ENCODE peak calls at places on chromosomes 7 and 10, in eight cellular contexts. T is cardiac muscle cell; W is psoas muscle; M is aorta; G is transverse colon; Z is CD4-positive, CD25-positive, alpha-beta regulatory T cell; V is SK-N-SH; J is brain microvascular endothelial cell. D is an unnamed sample.

GRCh38 chr7:111090834-111091233 is at the start of gene LRRN3:
- DNase-seq in T (peak), W (peak), M (peak), G (no peak), Z (no peak), V (peak), J (peak), D (peak)

GRCh38 chr10:72490951-72491350 is 134.9 kb downstream of the MICU1 start:
- DNase-seq in T (no peak), W (no peak), M (no peak), G (no peak), Z (no peak), V (no peak), J (peak), D (no peak)

GRCh38 chr7:84113286-84113685 is 81.3 kb downstream of the SEMA3A start:
- DNase-seq in T (no peak), W (no peak), M (no peak), G (no peak), Z (no peak), V (no peak), J (peak), D (no peak)

GRCh38 chr10:44476421-44476820 is 91.5 kb upstream of the CXCL12 start:
- DNase-seq in T (no peak), W (no peak), M (no peak), G (no peak), Z (no peak), V (no peak), J (no peak), D (no peak)

GRCh38 chr7:66157060-66157459 is 42.4 kb downstream of the CRCP start:
- DNase-seq in T (no peak), W (no peak), M (no peak), G (no peak), Z (no peak), V (peak), J (no peak), D (no peak)

GRCh38 chr10:9681655-9682054 is 1336.0 kb upstream of the CELF2 start:
- DNase-seq in T (no peak), W (no peak), M (no peak), G (no peak), Z (no peak), V (no peak), J (no peak), D (no peak)

GRCh38 chr7:27175626-27176342 is 1.7 kb upstream of the HOXA10 start:
- DNase-seq in T (no peak), W (no peak), M (peak), G (peak), Z (no peak), V (peak), J (no peak), D (no peak)

GRCh38 chr10:19245889-19246841 is 197.6 kb downstream of the MALRD1 start:
- DNase-seq in T (peak), W (no peak), M (no peak), G (no peak), Z (no peak), V (peak), J (no peak), D (no peak)

GRCh38 chr10:34539533-34540315 is 275.4 kb downstream of the PARD3 start:
- DNase-seq in T (no peak), W (no peak), M (no peak), G (peak), Z (no peak), V (no peak), J (peak), D (peak)

GRCh38 chr7:158919686-158920085 is 63.3 kb downstream of the DYNC2I1 start:
- DNase-seq in T (no peak), W (no peak), M (no peak), G (no peak), Z (no peak), V (no peak), J (no peak), D (no peak)

GRCh38 chr7:112058654-112059053 is 147.5 kb downstream of the DOCK4 start:
- DNase-seq in T (no peak), W (no peak), M (no peak), G (no peak), Z (no peak), V (no peak), J (no peak), D (no peak)

GRCh38 chr7:4144801-4145470 is 537.2 kb upstream of the FOXK1 start:
- DNase-seq in T (peak), W (peak), M (peak), G (peak), Z (no peak), V (peak), J (peak), D (no peak)

GRCh38 chr7:29565186-29565540 is 1.5 kb downstream of the PRR15 start:
- DNase-seq in T (no peak), W (no peak), M (no peak), G (no peak), Z (no peak), V (peak), J (no peak), D (no peak)

GRCh38 chr7:24572421-24573007 is 738 bp upstream of the PALS2 start:
- DNase-seq in T (no peak), W (peak), M (peak), G (peak), Z (no peak), V (peak), J (peak), D (peak)

GRCh38 chr7:88758355-88759215 is 915 bp upstream of the ZNF804B start:
- DNase-seq in T (peak), W (no peak), M (peak), G (no peak), Z (no peak), V (peak), J (no peak), D (no peak)

GRCh38 chr10:70675496-70676161 is 3.3 kb downstream of the ADAMTS14 start:
- DNase-seq in T (no peak), W (no peak), M (no peak), G (no peak), Z (no peak), V (no peak), J (no peak), D (no peak)

GRCh38 chr7:130897515-130898419 is 163.8 kb upstream of the KLF14 start:
- DNase-seq in T (no peak), W (no peak), M (no peak), G (no peak), Z (no peak), V (peak), J (no peak), D (no peak)

GRCh38 chr7:70952311-70952710 is 179.6 kb upstream of the GALNT17 start:
- DNase-seq in T (no peak), W (no peak), M (no peak), G (no peak), Z (no peak), V (no peak), J (no peak), D (no peak)
- H3K27ac ChIP-seq in T (no peak), W (no peak), M (no peak), G (no peak), Z (no peak), V (no peak), J (no peak), D (no peak)

DNA sequence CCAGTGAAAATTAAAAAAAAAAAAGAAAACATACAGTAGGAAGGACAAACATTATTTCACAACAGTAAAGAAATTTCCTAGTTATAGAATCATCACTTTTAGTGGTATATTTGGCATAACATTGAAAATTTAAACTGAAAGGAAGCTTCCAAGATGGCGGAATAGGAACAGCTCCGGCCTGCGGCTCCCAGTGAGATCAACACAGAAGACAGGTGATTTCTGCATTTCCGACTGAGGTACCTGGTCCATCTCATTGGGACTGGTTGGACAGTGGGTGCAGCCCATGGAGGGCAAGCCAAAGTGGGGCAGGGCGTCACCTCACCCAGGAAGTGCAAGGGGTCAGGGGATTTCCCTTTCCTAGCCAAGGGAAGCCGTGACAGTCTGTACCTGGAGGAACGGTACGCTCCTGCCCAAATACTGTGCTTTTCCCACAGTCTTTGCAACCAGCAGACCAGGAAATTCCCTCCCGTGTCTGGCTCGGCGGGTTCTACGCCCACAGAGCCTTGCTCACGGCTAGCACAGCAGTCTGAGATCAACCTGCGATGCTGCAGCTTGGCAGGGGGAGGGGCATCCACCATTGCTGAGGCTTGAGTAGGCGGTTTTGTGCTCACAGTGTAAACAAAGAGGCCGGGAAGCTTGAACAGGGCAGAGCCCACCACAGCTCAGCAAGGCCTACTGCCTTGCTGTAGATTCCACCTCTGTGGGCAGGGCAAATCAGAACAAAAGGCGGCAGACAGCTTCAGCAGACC is 19.4 kb downstream of the PON3 start:
- DNase-seq in T (no peak), W (no peak), M (no peak), G (no peak), Z (no peak), V (no peak), J (peak), D (no peak)
- H3K27ac ChIP-seq in T (no peak), W (no peak), M (no peak), G (no peak), Z (no peak), V (no peak), J (no peak), D (no peak)

GRCh38 chr10:77192402-77192801 is 445.2 kb downstream of the KCNMA1 start:
- DNase-seq in T (no peak), W (no peak), M (no peak), G (no peak), Z (no peak), V (no peak), J (no peak), D (no peak)

GRCh38 chr10:77195101-77195500 is 442.5 kb downstream of the KCNMA1 start:
- DNase-seq in T (peak), W (no peak), M (no peak), G (no peak), Z (no peak), V (no peak), J (peak), D (no peak)

GRCh38 chr10:77201135-77202111 is 436.2 kb downstream of the KCNMA1 start:
- DNase-seq in T (no peak), W (no peak), M (no peak), G (no peak), Z (no peak), V (no peak), J (no peak), D (no peak)

GRCh38 chr10:77197544-77197943 is 440.1 kb downstream of the KCNMA1 start:
- DNase-seq in T (no peak), W (no peak), M (no peak), G (no peak), Z (no peak), V (no peak), J (no peak), D (no peak)

GRCh38 chr10:77196616-77197015 is 441.0 kb downstream of the KCNMA1 start:
- DNase-seq in T (no peak), W (no peak), M (no peak), G (no peak), Z (no peak), V (no peak), J (peak), D (no peak)
- H3K27ac ChIP-seq in T (no peak), W (no peak), M (no peak), G (peak), Z (no peak), V (no peak), J (peak), D (no peak)

DNA sequence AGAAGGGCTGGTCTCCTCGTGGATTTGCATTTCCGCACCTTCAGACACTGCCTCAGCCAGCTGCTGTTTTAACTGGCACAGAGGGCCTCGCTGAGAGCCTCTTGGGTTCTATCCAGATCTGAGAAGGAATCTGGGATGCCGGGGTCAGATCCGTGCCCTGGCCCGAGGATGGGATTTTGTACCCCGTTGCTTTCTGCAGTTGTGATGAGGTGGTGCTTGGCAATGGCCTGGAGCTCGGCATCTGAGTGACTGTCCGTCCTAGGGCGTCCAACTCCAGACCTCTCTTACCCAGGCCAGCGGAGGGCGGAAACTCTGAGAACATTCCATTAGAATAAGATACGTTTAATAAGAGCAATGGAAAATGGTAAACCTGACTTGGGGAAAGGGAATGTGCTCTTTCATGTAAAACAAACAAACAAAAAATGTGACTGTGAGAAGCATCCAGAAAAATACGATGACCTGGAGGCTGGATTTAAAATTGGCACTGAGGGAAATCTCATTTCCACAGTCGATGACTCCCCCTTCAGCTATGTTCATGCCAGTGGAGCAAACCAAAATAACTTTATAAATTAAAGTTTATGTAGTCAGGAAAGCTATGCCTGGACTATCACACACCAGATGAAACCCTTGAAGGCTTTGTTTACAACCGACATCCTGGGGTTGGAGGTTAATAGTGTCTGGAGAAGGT is 39.6 kb downstream of the GRK5 start:
- DNase-seq in T (no peak), W (peak), M (peak), G (no peak), Z (no peak), V (no peak), J (peak), D (no peak)
- H3K27ac ChIP-seq in T (no peak), W (peak), M (peak), G (peak), Z (no peak), V (peak), J (peak), D (peak)

GRCh38 chr10:110003524-110003885 is 4.3 kb upstream of the ADD3 start:
- DNase-seq in T (no peak), W (no peak), M (no peak), G (no peak), Z (no peak), V (no peak), J (no peak), D (no peak)
- H3K27ac ChIP-seq in T (no peak), W (peak), M (no peak), G (peak), Z (no peak), V (no peak), J (no peak), D (peak)

GRCh38 chr7:129719980-129720732 is 108.6 kb downstream of the NRF1 start:
- DNase-seq in T (no peak), W (no peak), M (no peak), G (no peak), Z (no peak), V (no peak), J (no peak), D (peak)
- H3K27ac ChIP-seq in T (no peak), W (no peak), M (no peak), G (no peak), Z (no peak), V (no peak), J (no peak), D (no peak)

DNA sequence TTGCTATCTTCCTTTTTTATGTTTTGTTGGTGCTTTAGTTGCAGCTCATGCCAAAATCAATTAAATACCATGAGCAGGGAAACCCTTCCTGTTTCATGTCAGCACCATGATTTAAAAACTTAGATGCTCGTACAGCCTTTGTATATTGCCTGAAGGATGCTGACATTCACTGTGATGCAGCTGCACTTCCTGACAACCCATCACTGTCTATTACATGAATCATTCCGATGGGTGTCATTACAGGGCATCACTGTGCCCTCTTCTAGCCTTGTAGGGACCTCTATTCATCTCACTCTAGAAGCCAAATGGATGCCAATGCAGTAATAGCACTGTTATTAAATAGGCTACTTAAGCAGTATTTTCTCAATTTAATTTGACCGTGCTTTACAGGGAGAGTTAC is 18.3 kb upstream of the ITGB1 start:
- DNase-seq in T (no peak), W (no peak), M (no peak), G (no peak), Z (no peak), V (no peak), J (no peak), D (no peak)
- H3K27ac ChIP-seq in T (no peak), W (no peak), M (no peak), G (no peak), Z (no peak), V (no peak), J (no peak), D (no peak)

DNA sequence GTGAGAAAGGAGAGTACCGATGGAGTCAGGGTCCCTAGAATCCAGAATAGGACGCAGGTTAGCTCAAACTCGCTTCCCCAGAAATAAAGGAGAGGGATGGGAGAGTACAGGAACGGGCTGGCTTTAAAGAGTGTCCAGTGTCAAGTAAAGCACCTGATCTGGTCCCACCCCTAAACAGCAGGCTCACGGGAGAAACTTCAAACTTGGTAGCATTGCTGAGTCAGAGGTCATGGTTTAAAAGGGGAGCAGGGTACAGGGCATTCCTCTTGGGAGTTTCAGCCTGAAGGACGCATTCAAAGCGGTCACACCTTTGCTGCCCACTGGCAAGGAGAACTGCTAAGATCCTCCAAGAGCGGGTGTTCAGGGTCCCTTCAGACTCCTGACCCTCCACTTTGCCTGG is 140.7 kb downstream of the GLI3 start:
- DNase-seq in T (no peak), W (no peak), M (no peak), G (no peak), Z (no peak), V (no peak), J (no peak), D (no peak)
- H3K27ac ChIP-seq in T (peak), W (peak), M (no peak), G (peak), Z (no peak), V (no peak), J (no peak), D (no peak)

D was measured in small intestine.